ENCODE peak calls at places on chromosomes 7 and 10, in four cellular contexts. I is H1, T is HepG2, M is K562. A is an unnamed sample.

GRCh38 chr10:87092861-87093460 is 1.7 kb downstream of the GLUD1 start:
- DNase-seq in I (peak), T (peak), M (no peak), A (no peak)

GRCh38 chr10:132542086-132542775 is 4.6 kb downstream of the INPP5A start:
- DNase-seq in I (no peak), T (no peak), M (no peak), A (no peak)

GRCh38 chr10:5891009-5891408 is 966 bp downstream of the FBH1 start:
- DNase-seq in I (no peak), T (no peak), M (no peak), A (no peak)

GRCh38 chr7:155377071-155377836 is 79.6 kb downstream of the INSIG1 start:
- DNase-seq in I (no peak), T (no peak), M (no peak), A (no peak)

GRCh38 chr10:74175510-74176379 is 24.7 kb downstream of the ADK start:
- DNase-seq in I (no peak), T (no peak), M (no peak), A (no peak)

GRCh38 chr7:141676618-141677017 is 25.3 kb downstream of the DENND11 start:
- DNase-seq in I (no peak), T (no peak), M (no peak), A (no peak)

GRCh38 chr7:94344826-94345225 is 49.9 kb upstream of the COL1A2 start:
- DNase-seq in I (no peak), T (no peak), M (no peak), A (no peak)

GRCh38 chr10:132570771-132571564 is 33.4 kb downstream of the INPP5A start:
- DNase-seq in I (no peak), T (no peak), M (no peak), A (no peak)

GRCh38 chr10:125578658-125579315 is 104.2 kb downstream of the TEX36 start:
- DNase-seq in I (peak), T (no peak), M (no peak), A (no peak)

GRCh38 chr7:56105508-56105907 is 768 bp downstream of the CHCHD2 start:
- DNase-seq in I (no peak), T (peak), M (no peak), A (peak)

GRCh38 chr10:131683281-131683861 is 217.4 kb upstream of the PPP2R2D start:
- DNase-seq in I (no peak), T (no peak), M (no peak), A (no peak)

GRCh38 chr10:10489086-10489485 is 528.6 kb upstream of the CELF2 start:
- DNase-seq in I (no peak), T (no peak), M (no peak), A (no peak)

GRCh38 chr10:50295367-50295766 is 44.1 kb upstream of the ASAH2 start:
- DNase-seq in I (no peak), T (no peak), M (no peak), A (no peak)

GRCh38 chr7:111676167-111676566 is 113.9 kb upstream of the IMMP2L start:
- DNase-seq in I (no peak), T (no peak), M (no peak), A (no peak)

GRCh38 chr7:21603972-21604749 is 61.3 kb downstream of the DNAH11 start:
- DNase-seq in I (no peak), T (no peak), M (no peak), A (no peak)

GRCh38 chr10:72031706-72032105 is 56.6 kb downstream of the SPOCK2 start:
- DNase-seq in I (no peak), T (no peak), M (no peak), A (no peak)

GRCh38 chr10:101938316-101939272 is 95.0 kb upstream of the KCNIP2 start:
- DNase-seq in I (no peak), T (no peak), M (no peak), A (no peak)

GRCh38 chr7:45001826-45002225 is 1.8 kb downstream of the CCM2 start:
- DNase-seq in I (no peak), T (no peak), M (no peak), A (no peak)

GRCh38 chr10:37489658-37490003 is 364.2 kb downstream of the ANKRD30A start:
- DNase-seq in I (no peak), T (no peak), M (no peak), A (no peak)

GRCh38 chr10:97543025-97543546 is 29.5 kb upstream of the ANKRD2 start:
- DNase-seq in I (no peak), T (peak), M (peak), A (peak)

GRCh38 chr7:12728192-12728538 is 40.7 kb downstream of the ARL4A start:
- DNase-seq in I (no peak), T (no peak), M (no peak), A (no peak)

GRCh38 chr7:3039787-3040186 is 3.9 kb downstream of the CARD11 start:
- DNase-seq in I (no peak), T (no peak), M (no peak), A (no peak)

GRCh38 chr7:42770106-42770505 is 141.8 kb downstream of the C7orf25 start:
- DNase-seq in I (no peak), T (no peak), M (no peak), A (no peak)

GRCh38 chr7:22561356-22561755 is 61.4 kb upstream of the STEAP1B start:
- DNase-seq in I (peak), T (peak), M (no peak), A (peak)

GRCh38 chr10:61606971-61607907 is 55.5 kb upstream of the CABCOCO1 start:
- DNase-seq in I (no peak), T (peak), M (peak), A (peak)

GRCh38 chr10:86306628-86307278 is 59.8 kb downstream of the GRID1 start:
- DNase-seq in I (peak), T (peak), M (peak), A (no peak)

GRCh38 chr7:43784030-43785001 is 25.8 kb downstream of the BLVRA start:
- DNase-seq in I (no peak), T (no peak), M (no peak), A (no peak)
- TF ChIP-seq KDM1A in I (no peak), T (no peak), M (no peak), A (no peak)

GRCh38 chr7:151428393-151429231 is 11.3 kb downstream of the CRYGN start:
- DNase-seq in I (peak), T (peak), M (no peak), A (no peak)
- TF ChIP-seq CEBPB in I (no peak), T (no peak), M (no peak), A (no peak)

DNA sequence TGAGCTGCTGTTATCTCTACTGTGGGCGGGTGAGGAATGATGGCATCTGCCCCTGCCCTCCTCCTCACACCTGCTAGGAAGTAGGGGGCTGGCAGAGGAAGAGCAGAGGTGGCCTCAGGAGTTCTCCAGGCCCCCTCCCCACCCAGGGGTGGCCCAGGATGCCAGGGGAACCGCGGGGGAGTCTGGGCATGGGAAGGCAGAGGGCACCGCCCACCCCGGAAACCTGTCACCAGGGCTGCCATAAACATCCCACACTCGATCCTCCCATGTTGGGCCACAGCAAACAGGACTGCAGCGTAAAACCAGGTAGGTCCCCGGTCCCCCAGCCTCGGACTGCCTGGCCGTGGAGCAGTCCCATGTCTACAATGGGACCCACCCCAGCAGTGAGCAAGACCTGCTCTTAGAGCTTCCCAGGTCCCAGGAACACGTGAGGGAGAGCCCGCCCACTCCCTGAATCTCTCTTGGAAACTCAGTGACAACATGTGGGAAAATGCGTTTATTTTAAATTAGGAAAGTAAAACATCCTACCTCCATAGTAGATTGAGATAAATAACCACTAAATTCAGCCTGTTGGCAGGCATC is 23.4 kb downstream of the EBF3 start:
- DNase-seq in I (no peak), T (no peak), M (no peak), A (no peak)
- TF ChIP-seq JUN in I (no peak), T (no peak), M (no peak), A (no peak)

DNA sequence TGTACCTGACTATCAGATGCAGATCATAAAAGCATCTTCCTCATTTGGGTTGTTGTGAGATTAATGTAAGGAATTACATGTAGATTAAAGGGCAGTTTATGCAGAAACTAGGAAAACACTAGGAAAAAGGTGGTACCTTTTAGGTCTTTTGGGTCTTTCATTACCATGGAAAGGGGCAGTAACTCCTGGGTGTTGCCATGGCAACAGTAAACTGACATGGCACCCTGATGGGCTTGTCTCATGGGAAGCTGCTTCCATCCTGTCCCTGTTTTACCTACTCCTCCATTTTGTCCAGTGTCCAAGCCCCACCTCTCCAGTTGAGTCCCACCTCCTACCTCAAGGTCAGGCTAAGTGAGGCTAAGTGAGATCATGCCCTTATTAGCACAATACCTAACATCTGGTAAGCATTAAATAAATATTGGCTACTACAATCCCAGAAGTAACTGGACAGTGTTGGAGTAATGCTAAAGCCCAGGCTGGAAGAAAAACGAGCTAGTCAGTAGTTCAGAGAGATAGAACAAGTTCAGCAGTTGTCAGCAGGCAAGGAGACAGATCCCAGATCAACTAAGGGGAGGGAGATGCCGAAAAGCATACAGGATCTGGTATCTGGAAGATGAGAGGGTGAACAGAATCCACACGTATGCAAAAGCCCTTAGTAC is 240.0 kb upstream of the AUTS2 start:
- DNase-seq in I (no peak), T (no peak), M (no peak), A (no peak)
- TF ChIP-seq KDM1A in I (no peak), T (no peak), M (no peak), A (no peak)

DNA sequence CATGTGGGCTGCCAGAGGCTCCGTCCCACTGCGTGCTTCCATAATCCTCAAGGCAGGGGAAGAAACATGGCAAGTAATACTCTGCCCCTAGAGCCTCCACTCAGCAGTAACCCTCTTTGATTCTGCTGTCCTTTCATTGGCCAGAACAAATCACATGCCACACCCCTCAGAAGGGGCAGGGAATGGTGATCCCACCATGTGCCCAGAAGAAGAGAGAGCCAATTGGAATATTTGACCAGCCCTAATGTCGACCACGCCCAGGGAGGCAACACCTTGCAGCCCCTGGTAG is 114.8 kb upstream of the ZMIZ1 start:
- DNase-seq in I (no peak), T (no peak), M (no peak), A (no peak)
- TF ChIP-seq CEBPB in I (no peak), T (no peak), M (no peak), A (no peak)

GRCh38 chr7:118068-118802 is 74.1 kb upstream of the FAM20C start:
- DNase-seq in I (no peak), T (no peak), M (no peak), A (no peak)

GRCh38 chr7:120591-120991 is 71.8 kb upstream of the FAM20C start:
- DNase-seq in I (no peak), T (no peak), M (no peak), A (no peak)

GRCh38 chr7:120164-120555 is 72.2 kb upstream of the FAM20C start:
- DNase-seq in I (no peak), T (no peak), M (no peak), A (no peak)

GRCh38 chr7:118803-119376 is 73.5 kb upstream of the FAM20C start:
- DNase-seq in I (no peak), T (no peak), M (no peak), A (no peak)

GRCh38 chr7:119377-120163 is 72.8 kb upstream of the FAM20C start:
- DNase-seq in I (no peak), T (no peak), M (no peak), A (no peak)
- TF ChIP-seq JUN in I (no peak), T (no peak), M (no peak), A (no peak)

DNA sequence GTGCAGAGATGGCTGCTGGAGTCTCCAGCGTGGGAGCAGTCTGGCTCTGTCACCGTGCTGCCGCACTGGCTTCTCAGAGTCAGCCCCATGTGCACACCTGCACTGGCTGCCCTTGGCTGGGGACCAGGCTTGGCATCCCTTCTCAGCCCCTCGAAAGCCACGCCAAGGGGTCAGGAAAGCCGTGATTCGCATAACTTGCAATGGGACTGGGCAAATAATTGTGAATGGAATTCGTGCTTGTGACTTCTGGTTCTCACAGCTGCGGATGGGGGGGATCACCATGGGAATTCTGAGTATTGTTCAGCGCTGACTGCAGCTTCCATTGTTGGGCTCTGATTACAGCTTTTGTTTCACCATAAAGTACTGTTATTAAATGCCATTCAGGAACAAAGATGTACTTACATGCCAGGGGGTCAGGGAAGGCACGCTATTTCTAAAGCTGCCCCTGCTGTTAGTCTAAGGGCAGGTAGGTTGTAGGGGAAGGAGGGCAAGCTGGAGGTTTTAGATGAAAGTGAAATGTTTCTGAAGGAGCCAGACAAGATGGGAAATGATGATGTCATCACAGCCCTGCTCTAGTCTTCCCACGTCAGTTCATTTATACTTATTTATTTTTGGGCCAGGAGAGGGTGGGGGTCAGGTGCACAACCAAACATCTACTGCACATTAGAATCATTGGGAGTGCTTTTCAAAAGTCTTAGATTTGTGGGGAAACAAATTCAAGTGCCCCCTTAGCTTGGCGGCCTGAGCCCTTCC is 5.8 kb upstream of the PLEKHA1 start:
- DNase-seq in I (no peak), T (no peak), M (no peak), A (no peak)
- TF ChIP-seq KDM1A in I (no peak), T (no peak), M (no peak), A (no peak)

GRCh38 chr7:134919240-134919641 is 67.1 kb upstream of the AGBL3 start:
- DNase-seq in I (no peak), T (no peak), M (no peak), A (no peak)

GRCh38 chr7:134922730-134923704 is 63.3 kb upstream of the AGBL3 start:
- DNase-seq in I (no peak), T (no peak), M (no peak), A (no peak)

GRCh38 chr7:134916428-134916883 is 69.9 kb upstream of the AGBL3 start:
- DNase-seq in I (no peak), T (no peak), M (no peak), A (no peak)

GRCh38 chr7:134925766-134926165 is 60.5 kb upstream of the AGBL3 start:
- DNase-seq in I (no peak), T (no peak), M (no peak), A (no peak)

DNA sequence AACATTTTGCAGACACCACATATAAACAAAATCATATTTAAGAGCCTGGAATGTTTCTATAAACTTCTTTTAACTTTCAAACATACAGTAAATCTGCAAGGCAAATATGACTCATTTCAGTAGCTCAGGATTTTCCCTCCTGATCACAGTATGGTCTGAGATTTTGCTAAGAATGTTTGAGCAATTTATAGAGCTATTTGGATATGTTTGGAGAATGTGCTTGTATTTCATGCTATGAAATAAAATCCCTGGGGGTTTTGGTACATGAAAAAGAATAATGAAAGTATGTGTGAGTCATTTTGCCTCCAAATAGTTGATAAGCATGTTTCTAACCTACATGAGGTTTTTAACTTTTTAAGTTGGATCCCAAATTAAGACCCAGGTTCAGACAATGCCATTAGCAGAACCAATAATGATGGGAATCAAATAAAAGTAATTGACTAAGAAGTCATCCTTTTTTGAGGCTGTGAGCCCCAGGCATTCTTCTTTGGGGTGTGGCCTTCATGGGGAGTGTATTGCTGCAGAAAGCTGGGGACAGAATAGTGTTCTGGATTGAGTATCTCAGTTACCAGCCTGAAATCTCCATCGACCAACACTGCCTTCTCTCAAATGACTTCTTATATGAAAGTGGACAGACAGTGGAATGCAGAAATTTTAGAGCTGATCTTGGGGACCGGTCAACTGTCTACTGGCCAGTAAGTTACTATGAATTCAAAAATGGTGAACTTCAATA is 66.1 kb upstream of the AGBL3 start:
- DNase-seq in I (no peak), T (no peak), M (no peak), A (peak)
- TF ChIP-seq CEBPB in I (no peak), T (no peak), M (no peak), A (peak)